ENCODE peak calls at places on chromosome 22, in ten cellular contexts. Z is ovary; H is stimulated activated CD4-positive, alpha-beta T cell treated with anti-CD3 and anti-CD28 coated beads, Interleukin-15, amount 100 ng/mL, for 48 hours; C is pancreas; X is pulmonary artery endothelial cell; W is heart right ventricle; A is Kasumi-1; J is stimulated activated CD8-positive, alpha-beta memory T cell treated with anti-CD3 and anti-CD28 coated beads, Interleukin-4, amount 100 ng/mL, for 1 hour; Q is activated naive CD4-positive, alpha-beta T cell treated with Interleukin-2 at 50 U/mL for 16 hours; U is hippocampal formation. S is an unnamed sample.

GRCh38 chr22:49353185-49353584 is 474.5 kb downstream of the BRD1 start:
- DNase-seq in Z (no peak), H (no peak), C (no peak), X (no peak), W (no peak), A (no peak), J (no peak), Q (no peak), U (no peak), S (no peak)

GRCh38 chr22:26481112-26481693 is 2.4 kb downstream of the HPS4 start:
- DNase-seq in Z (no peak), H (no peak), C (no peak), X (no peak), W (no peak), A (no peak), J (no peak), Q (no peak), U (no peak), S (no peak)

GRCh38 chr22:42983470-42983869 is 31.5 kb downstream of the PACSIN2 start:
- DNase-seq in Z (no peak), H (no peak), C (no peak), X (no peak), W (no peak), A (no peak), J (no peak), Q (no peak), U (no peak), S (no peak)

GRCh38 chr22:29695129-29695926 is 24.5 kb upstream of the CABP7 start:
- DNase-seq in Z (no peak), H (no peak), C (no peak), X (no peak), W (no peak), A (no peak), J (no peak), Q (no peak), U (peak), S (no peak)

GRCh38 chr22:21972293-21972779 is 10.3 kb downstream of the TOP3B start:
- DNase-seq in Z (no peak), H (no peak), C (no peak), X (no peak), W (no peak), A (peak), J (peak), Q (peak), U (no peak), S (peak)

GRCh38 chr22:49208768-49209252 is 618.9 kb downstream of the BRD1 start:
- DNase-seq in Z (no peak), H (no peak), C (peak), X (no peak), W (no peak), A (no peak), J (no peak), Q (no peak), U (no peak), S (no peak)

GRCh38 chr22:44807915-44808690 is 55.7 kb downstream of the ARHGAP8 start:
- DNase-seq in Z (no peak), H (no peak), C (no peak), X (no peak), W (no peak), A (no peak), J (no peak), Q (no peak), U (no peak), S (no peak)

GRCh38 chr22:39021552-39022250 is 774 bp downstream of the APOBEC3D start:
- DNase-seq in Z (no peak), H (no peak), C (no peak), X (no peak), W (no peak), A (no peak), J (no peak), Q (no peak), U (no peak), S (no peak)

GRCh38 chr22:29879738-29880137 is 3.2 kb upstream of the MTMR3 start:
- DNase-seq in Z (no peak), H (no peak), C (no peak), X (no peak), W (no peak), A (no peak), J (no peak), Q (no peak), U (no peak), S (no peak)

GRCh38 chr22:46815132-46815531 is 52.7 kb downstream of the TBC1D22A start:
- DNase-seq in Z (no peak), H (no peak), C (no peak), X (no peak), W (no peak), A (no peak), J (no peak), Q (no peak), U (no peak), S (no peak)

GRCh38 chr22:38886333-38886732 is 14.3 kb upstream of the CBX6 start:
- DNase-seq in Z (no peak), H (no peak), C (no peak), X (no peak), W (no peak), A (no peak), J (no peak), Q (no peak), U (no peak), S (no peak)

GRCh38 chr22:28899199-28899853 is 16.0 kb downstream of the ZNRF3 start:
- DNase-seq in Z (peak), H (no peak), C (no peak), X (no peak), W (no peak), A (no peak), J (no peak), Q (peak), U (no peak), S (no peak)

GRCh38 chr22:33328789-33329296 is 270.7 kb upstream of the SYN3 start:
- DNase-seq in Z (no peak), H (no peak), C (no peak), X (no peak), W (no peak), A (no peak), J (no peak), Q (no peak), U (no peak), S (no peak)

GRCh38 chr22:37777122-37777687 is 30.5 kb upstream of the GCAT start:
- DNase-seq in Z (no peak), H (no peak), C (peak), X (no peak), W (peak), A (peak), J (no peak), Q (no peak), U (no peak), S (peak)

GRCh38 chr22:43826142-43827093 is 14.3 kb upstream of the EFCAB6 start:
- DNase-seq in Z (peak), H (no peak), C (peak), X (no peak), W (no peak), A (no peak), J (no peak), Q (no peak), U (no peak), S (no peak)

GRCh38 chr22:38126928-38127668 is 16.6 kb upstream of the BAIAP2L2 start:
- DNase-seq in Z (no peak), H (no peak), C (no peak), X (no peak), W (no peak), A (no peak), J (no peak), Q (no peak), U (no peak), S (no peak)

GRCh38 chr22:37741312-37741795 is 44.5 kb downstream of the TRIOBP start:
- DNase-seq in Z (peak), H (no peak), C (no peak), X (no peak), W (peak), A (peak), J (no peak), Q (no peak), U (peak), S (no peak)

GRCh38 chr22:48743601-48744282 is 1083.9 kb downstream of the BRD1 start:
- DNase-seq in Z (no peak), H (no peak), C (no peak), X (no peak), W (no peak), A (no peak), J (no peak), Q (no peak), U (no peak), S (no peak)

GRCh38 chr22:18156878-18157713 is 7.1 kb downstream of the USP18 start:
- DNase-seq in Z (peak), H (peak), C (no peak), X (peak), W (peak), A (peak), J (no peak), Q (peak), U (peak), S (peak)

GRCh38 chr22:19991645-19992451 is 24.8 kb downstream of the ARVCF start:
- DNase-seq in Z (peak), H (no peak), C (no peak), X (no peak), W (no peak), A (no peak), J (no peak), Q (no peak), U (peak), S (no peak)

GRCh38 chr22:33869946-33870345 is 50.3 kb downstream of the LARGE1 start:
- DNase-seq in Z (no peak), H (no peak), C (no peak), X (no peak), W (no peak), A (no peak), J (no peak), Q (no peak), U (no peak), S (no peak)

GRCh38 chr22:23149743-23150238 is 4.5 kb downstream of the RAB36 start:
- DNase-seq in Z (no peak), H (no peak), C (no peak), X (no peak), W (no peak), A (no peak), J (no peak), Q (no peak), U (no peak), S (no peak)

GRCh38 chr22:24926849-24927579 is 19.5 kb downstream of the LHFPL7 start:
- DNase-seq in Z (no peak), H (no peak), C (no peak), X (no peak), W (no peak), A (no peak), J (no peak), Q (no peak), U (no peak), S (no peak)

GRCh38 chr22:44550666-44551491 is 52.8 kb upstream of the RTL6 start:
- DNase-seq in Z (peak), H (peak), C (peak), X (no peak), W (peak), A (no peak), J (no peak), Q (peak), U (no peak), S (peak)

GRCh38 chr22:50625568-50626313 is 2.2 kb downstream of the ARSA start:
- DNase-seq in Z (no peak), H (no peak), C (no peak), X (no peak), W (no peak), A (no peak), J (no peak), Q (no peak), U (no peak), S (no peak)

S was measured in GM10248.